ENCODE peak calls at places on chromosomes 6 and 20, in four cellular contexts. C is CD4-positive, alpha-beta T cell; T is cardiac muscle cell; W is OCI-LY7. H is an unnamed sample.
A peak's percentile ranks its signal among the peaks of the same experiment; 100 is the strongest.

GRCh38 chr20:17615645-17616479 is 46.0 kb downstream of the DSTN start:
- DNase-seq in C (no peak), T (no peak), W (no peak), H (no peak)

GRCh38 chr6:15912505-15912767 is 216.4 kb upstream of the MYLIP start:
- DNase-seq in C (no peak), T (no peak), W (no peak), H (no peak)

GRCh38 chr20:56414842-56415765 is 3.0 kb downstream of the CASS4 start:
- DNase-seq in C (peak; percentile 42), T (peak; percentile 69), W (no peak), H (no peak)

GRCh38 chr6:30820196-30820595 is 64.1 kb upstream of the DDR1 start:
- DNase-seq in C (no peak), T (peak; percentile 67), W (no peak), H (no peak)

GRCh38 chr6:17315262-17315661 is 34.1 kb downstream of the RBM24 start:
- DNase-seq in C (no peak), T (no peak), W (no peak), H (no peak)

GRCh38 chr6:100512203-100512862 is 47.6 kb upstream of the SIM1 start:
- DNase-seq in C (no peak), T (peak; percentile 61), W (no peak), H (no peak)

GRCh38 chr6:5610640-5611039 is 349.3 kb downstream of the FARS2 start:
- DNase-seq in C (no peak), T (no peak), W (no peak), H (no peak)

GRCh38 chr6:143529095-143529494 is 17.6 kb upstream of the FUCA2 start:
- DNase-seq in C (no peak), T (no peak), W (no peak), H (no peak)

GRCh38 chr6:139538366-139538765 is 163.9 kb upstream of the CITED2 start:
- DNase-seq in C (no peak), T (no peak), W (no peak), H (no peak)

GRCh38 chr20:57259179-57260021 is 7.0 kb downstream of the BMP7 start:
- DNase-seq in C (no peak), T (no peak), W (no peak), H (no peak)

GRCh38 chr6:25062070-25062811 is 126.5 kb upstream of the RIPOR2 start:
- DNase-seq in C (no peak), T (no peak), W (no peak), H (no peak)

GRCh38 chr6:33313105-33313708 is 671 bp downstream of the TAPBP start:
- DNase-seq in C (peak; percentile 35), T (peak; percentile 29), W (peak; percentile 76), H (peak; percentile 26)

GRCh38 chr6:43761666-43762409 is 8.2 kb upstream of the VEGFA start:
- DNase-seq in C (no peak), T (no peak), W (no peak), H (no peak)

GRCh38 chr6:43760799-43761168 is 9.2 kb upstream of the VEGFA start:
- DNase-seq in C (no peak), T (no peak), W (no peak), H (no peak)

GRCh38 chr6:43763133-43763797 is 6.7 kb upstream of the VEGFA start:
- DNase-seq in C (no peak), T (peak; percentile 47), W (no peak), H (no peak)

GRCh38 chr6:43763812-43764522 is 6.0 kb upstream of the VEGFA start:
- DNase-seq in C (no peak), T (no peak), W (no peak), H (no peak)

DNA sequence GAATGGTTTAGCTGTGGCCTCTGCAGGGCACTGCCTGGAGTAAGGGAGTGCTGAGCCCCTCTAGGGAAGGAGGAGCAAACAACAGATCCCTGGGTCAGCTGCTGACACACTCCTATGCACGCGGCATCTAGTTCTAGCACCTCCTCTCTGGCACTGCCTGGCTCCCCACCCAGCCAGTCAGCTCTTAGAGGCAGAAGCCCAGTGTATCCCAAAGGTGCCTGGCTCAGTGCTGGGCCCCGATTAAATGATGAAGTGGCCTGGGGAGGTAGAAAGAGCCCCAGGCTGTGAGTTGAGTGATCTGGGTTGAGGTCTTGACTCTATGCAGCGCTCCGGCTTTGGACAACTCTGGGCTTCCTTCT is 7.6 kb upstream of the VEGFA start:
- DNase-seq in C (no peak), T (no peak), W (no peak), H (no peak)
- H3K27ac ChIP-seq in C (no peak overlapping the region), T (no peak overlapping the region), W (no peak overlapping the region), H (no peak overlapping the region)

GRCh38 chr20:11195169-11195568 is 521.4 kb upstream of the JAG1 start:
- DNase-seq in C (no peak), T (no peak), W (no peak), H (no peak)
- H3K27ac ChIP-seq in C (no peak overlapping the region), T (peak overlapping the region; percentile 67), W (no peak overlapping the region), H (no peak overlapping the region)

DNA sequence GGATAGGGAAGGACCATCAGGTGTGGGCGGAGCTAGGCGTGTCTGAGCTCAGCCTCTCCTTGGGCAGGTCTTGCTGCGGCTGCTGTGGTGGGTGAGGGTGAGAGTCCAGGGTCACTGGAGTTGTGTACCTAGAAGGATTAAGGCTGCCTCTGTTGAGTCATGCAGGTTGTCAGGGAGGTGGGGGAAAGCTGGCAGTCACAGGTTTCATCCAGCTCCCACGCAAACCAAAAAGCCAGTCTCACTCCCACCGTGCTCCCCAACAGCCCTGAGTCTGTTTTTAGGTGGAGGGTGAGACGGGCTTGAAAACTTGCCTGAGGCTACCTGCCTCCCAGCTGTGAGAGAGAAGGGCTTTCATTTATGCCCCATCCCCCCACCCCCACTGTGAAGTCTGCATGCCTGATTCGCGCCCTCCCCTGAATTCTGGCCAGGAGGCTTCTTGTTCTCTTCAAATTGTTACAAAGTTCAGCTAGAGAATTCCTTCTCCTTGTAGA is 161.5 kb downstream of the MYLK4 start:
- DNase-seq in C (no peak), T (no peak), W (no peak), H (no peak)
- H3K27ac ChIP-seq in C (no peak overlapping the region), T (no peak overlapping the region), W (no peak overlapping the region), H (no peak overlapping the region)

DNA sequence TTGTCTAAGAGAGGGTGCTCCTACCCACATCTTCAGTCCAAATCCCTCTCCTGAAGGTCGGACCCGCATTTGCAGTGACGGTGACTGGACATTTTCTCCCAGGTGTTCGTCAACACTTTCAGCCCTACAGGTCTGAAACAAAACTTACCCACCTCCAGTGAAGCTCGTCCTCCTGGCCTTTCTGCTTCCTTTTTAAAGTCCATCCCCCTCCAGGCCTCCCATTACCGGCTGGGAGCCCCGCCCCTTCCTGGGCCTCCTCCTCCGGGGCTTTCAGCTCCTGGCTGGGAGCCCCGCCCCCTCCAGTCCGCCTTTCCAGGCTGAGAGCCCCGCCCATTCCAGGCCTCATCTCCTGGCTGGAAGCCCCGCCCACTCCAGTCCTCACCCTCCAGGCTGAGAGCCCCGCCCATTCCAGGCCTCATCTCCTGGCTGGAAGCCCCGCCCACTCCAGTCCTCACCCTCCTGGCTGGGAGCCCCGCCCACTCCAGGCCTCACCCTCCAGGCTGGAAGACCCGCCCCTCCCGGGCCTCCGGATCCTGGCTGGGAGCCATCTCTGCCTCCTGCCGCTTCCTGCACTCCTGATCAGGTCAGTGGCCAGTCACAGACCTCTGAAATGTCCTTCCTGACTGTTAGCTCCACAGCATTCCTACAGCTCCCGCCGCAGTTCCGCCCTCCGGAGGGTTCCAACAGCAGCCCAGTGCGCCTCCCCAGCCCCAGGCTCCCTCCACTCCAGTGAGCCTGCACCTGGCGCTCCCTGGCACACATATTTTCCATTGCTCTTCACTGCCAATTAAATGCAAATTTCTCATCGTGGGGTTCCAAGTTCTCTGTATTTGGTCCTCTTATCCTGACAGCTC is 98.5 kb downstream of the LY86 start:
- DNase-seq in C (no peak), T (peak; percentile 88), W (peak; percentile 97), H (peak; percentile 92)
- H3K27ac ChIP-seq in C (no peak overlapping the region), T (peak overlapping the region; percentile 72), W (peak overlapping the region; percentile 12), H (peak overlapping the region; percentile 38)

GRCh38 chr20:25588491-25588890 is 3.2 kb upstream of the NINL start:
- DNase-seq in C (no peak), T (no peak), W (no peak), H (no peak)

GRCh38 chr20:25580711-25581110 is 4.6 kb downstream of the NINL start:
- DNase-seq in C (no peak), T (peak; percentile 56), W (no peak), H (no peak)

GRCh38 chr20:25586877-25587276 is 1.5 kb upstream of the NINL start:
- DNase-seq in C (no peak), T (no peak), W (no peak), H (no peak)

GRCh38 chr20:25587536-25587935 is 2.2 kb upstream of the NINL start:
- DNase-seq in C (no peak), T (no peak), W (no peak), H (no peak)

GRCh38 chr20:25584905-25585704 is at the start of gene NINL:
- DNase-seq in C (peak; percentile 41), T (peak; percentile 77), W (no peak), H (no peak)
- H3K27ac ChIP-seq in C (no peak within 1 kb of the TSS), T (peak within 1 kb of the TSS; percentile 85), W (no peak within 1 kb of the TSS), H (no peak within 1 kb of the TSS)

GRCh38 chr20:25037288-25038102 is 20.4 kb downstream of the ACSS1 start:
- DNase-seq in C (no peak), T (no peak), W (no peak), H (no peak)
- H3K27ac ChIP-seq in C (peak overlapping the region; percentile 15), T (no peak overlapping the region), W (peak overlapping the region; percentile 57), H (peak overlapping the region; percentile 66)

DNA sequence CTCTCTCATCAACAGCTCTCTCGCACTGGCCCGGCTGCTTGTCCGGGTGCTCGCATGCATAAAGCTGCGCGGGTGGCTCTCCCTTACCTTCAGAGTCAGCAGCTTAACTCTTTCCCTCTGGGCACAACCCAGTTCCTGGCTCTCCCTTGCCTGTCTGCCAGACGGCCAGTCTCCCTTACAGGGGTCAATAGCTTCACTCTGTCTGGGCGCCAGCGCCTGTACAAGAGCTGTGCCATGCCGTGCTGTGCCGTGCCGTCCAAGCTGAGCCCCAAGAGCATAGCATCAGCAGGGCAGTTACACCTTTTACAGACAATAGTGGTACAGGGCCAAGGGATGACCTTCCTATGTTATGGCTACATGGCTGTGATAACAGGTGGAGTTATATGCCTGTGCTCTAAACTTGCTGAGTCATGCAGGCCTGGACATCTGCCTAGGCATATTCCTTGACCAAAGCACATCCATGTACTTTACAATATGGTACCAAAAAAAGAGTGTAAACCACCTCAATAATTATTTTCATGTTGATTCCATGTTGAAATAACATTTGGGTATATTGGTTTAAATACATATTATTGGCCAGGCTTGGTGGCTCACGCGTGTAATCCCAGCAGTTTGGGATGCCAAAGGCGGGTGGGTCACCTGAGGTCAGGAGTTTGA is 47.9 kb downstream of the BLTP3A start:
- DNase-seq in C (no peak), T (no peak), W (no peak), H (peak; percentile 10)
- H3K27ac ChIP-seq in C (no peak overlapping the region), T (no peak overlapping the region), W (no peak overlapping the region), H (no peak overlapping the region)

GRCh38 chr6:76706086-76706485 is 633.6 kb upstream of the IMPG1 start:
- DNase-seq in C (no peak), T (no peak), W (no peak), H (no peak)

GRCh38 chr6:76708641-76709331 is 636.3 kb upstream of the IMPG1 start:
- DNase-seq in C (no peak), T (peak; percentile 13), W (no peak), H (no peak)

GRCh38 chr6:76703786-76704185 is 631.3 kb upstream of the IMPG1 start:
- DNase-seq in C (no peak), T (no peak), W (no peak), H (no peak)

GRCh38 chr6:76706566-76706965 is 634.1 kb upstream of the IMPG1 start:
- DNase-seq in C (no peak), T (peak; percentile 42), W (no peak), H (no peak)

DNA sequence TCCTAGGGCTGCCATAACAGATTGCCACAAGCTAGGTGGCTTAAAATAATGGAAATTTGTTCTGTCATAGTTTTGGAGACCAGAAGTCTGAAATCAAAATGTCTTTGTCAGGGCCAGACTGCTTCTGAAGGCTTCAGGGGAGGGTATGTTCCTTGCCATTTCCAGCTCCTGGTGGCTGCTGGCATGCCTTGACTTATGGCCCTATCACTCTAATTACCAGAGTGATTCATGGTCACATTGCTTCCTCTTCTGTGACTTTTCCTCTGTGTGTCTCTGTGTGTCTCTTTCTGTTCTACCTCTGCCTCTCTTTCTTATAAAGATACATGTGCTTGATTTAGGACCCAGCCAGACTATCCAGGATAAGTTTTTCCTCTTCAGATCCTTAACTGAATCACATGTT is 635.2 kb upstream of the IMPG1 start:
- DNase-seq in C (no peak), T (no peak), W (no peak), H (no peak)
- H3K27ac ChIP-seq in C (no peak overlapping the region), T (peak overlapping the region; percentile 11), W (no peak overlapping the region), H (no peak overlapping the region)